ENCODE peak calls at places on chromosome 6, in five cellular contexts. P is B cell; H is CD8-positive, alpha-beta T cell; K is HTR-8/SVneo; J is NCI-H510A treated with DMSO at 0.1 percent for 48 hours. N is an unnamed sample.

GRCh38 chr6:70241991-70242420 is 60.9 kb downstream of the COL9A1 start:
- DNase-seq in J (peak; percentile 12), K (no peak), H (no peak), P (no peak), N (no peak)

GRCh38 chr6:56808871-56809359 is 146.0 kb upstream of the BEND6 start:
- DNase-seq in P (no peak), J (peak; percentile 77), K (peak; percentile 59), H (no peak), N (no peak)

GRCh38 chr6:134436950-134437349 is 119.0 kb upstream of the SGK1 start:
- DNase-seq in H (no peak), P (no peak), K (no peak), J (no peak), N (no peak)

GRCh38 chr6:38055210-38055609 is 235.7 kb downstream of the ZFAND3 start:
- DNase-seq in H (no peak), J (no peak), P (no peak), K (no peak), N (no peak)

GRCh38 chr6:134663800-134664535 is 285.9 kb downstream of the ALDH8A1 start:
- DNase-seq in K (no peak), P (no peak), H (no peak), J (no peak), N (no peak)

GRCh38 chr6:31202259-31203166 is 32.0 kb upstream of the POU5F1 start:
- DNase-seq in J (peak; percentile 76), P (no peak), H (no peak), K (no peak), N (no peak)

GRCh38 chr6:9131616-9132015 is 696.3 kb upstream of the SLC35B3 start:
- DNase-seq in H (no peak), J (no peak), K (no peak), P (no peak), N (no peak)

GRCh38 chr6:156869986-156870398 is 92.8 kb downstream of the ARID1B start:
- DNase-seq in H (no peak), P (no peak), K (no peak), J (no peak), N (no peak)

GRCh38 chr6:169158750-169159149 is 94.9 kb downstream of the THBS2 start:
- DNase-seq in K (no peak), J (no peak), P (no peak), H (no peak), N (no peak)

GRCh38 chr6:169362501-169363121 is 109.0 kb upstream of the THBS2 start:
- DNase-seq in P (no peak), K (no peak), H (no peak), J (no peak), N (no peak)

GRCh38 chr6:150267686-150268561 is 100.9 kb upstream of the IYD start:
- DNase-seq in H (no peak), P (no peak), J (no peak), K (peak; percentile 53), N (no peak)

GRCh38 chr6:30998785-30999184 is 11.5 kb upstream of the MUC22 start:
- DNase-seq in J (no peak), P (no peak), K (no peak), H (no peak), N (no peak)

GRCh38 chr6:70811788-70812187 is 144.1 kb downstream of the SMAP1 start:
- DNase-seq in K (no peak), J (no peak), H (no peak), P (no peak), N (no peak)

GRCh38 chr6:41111017-41111416 is 38.2 kb downstream of the NFYA start:
- DNase-seq in K (no peak), H (no peak), P (no peak), J (no peak), N (no peak)

GRCh38 chr6:133241901-133242760 is 974 bp downstream of the EYA4 start:
- DNase-seq in K (no peak), J (no peak), P (no peak), H (no peak), N (no peak)

GRCh38 chr6:89566011-89566775 is 72.4 kb downstream of the LYRM2 start:
- DNase-seq in K (no peak), H (no peak), J (no peak), P (no peak), N (no peak)

GRCh38 chr6:133062077-133062476 is 179.1 kb upstream of the EYA4 start:
- DNase-seq in H (no peak), K (no peak), P (no peak), J (no peak), N (no peak)

GRCh38 chr6:5087389-5087788 is 2.2 kb downstream of the PPP1R3G start:
- DNase-seq in K (no peak), H (no peak), J (no peak), P (no peak), N (no peak)

GRCh38 chr6:139436521-139437348 is 62.3 kb upstream of the CITED2 start:
- DNase-seq in H (no peak), K (no peak), P (no peak), J (no peak), N (no peak)

GRCh38 chr6:20707166-20707485 is 172.9 kb downstream of the CDKAL1 start:
- DNase-seq in K (no peak), P (no peak), J (peak; percentile 76), H (no peak), N (no peak)

GRCh38 chr6:159842035-159842434 is 42.0 kb downstream of the PNLDC1 start:
- DNase-seq in K (no peak), J (no peak), H (no peak), P (no peak), N (no peak)

N was measured in GM20000.